ENCODE peak calls at places on chromosomes 4 and X, in nine cellular contexts. One of them, this sample, is unnamed.

GRCh38 chr4:13464543-13464942 is 19.6 kb downstream of the RAB28 start:
- DNase-seq in GM23248: no peak
- DNase-seq in SK-N-SH: no peak
- DNase-seq in HCT116: no peak
- DNase-seq in MM.1S: no peak
- DNase-seq in OCI-LY7: no peak
- DNase-seq in GM23338: no peak
- DNase-seq in hepatocyte: no peak
- DNase-seq in PC-3: no peak
- DNase-seq in this sample: no peak

GRCh38 chr4:3871881-3872833 is 106.0 kb downstream of the ADRA2C start:
- DNase-seq in GM23248: no peak
- DNase-seq in SK-N-SH: no peak
- DNase-seq in HCT116: no peak
- DNase-seq in MM.1S: no peak
- DNase-seq in OCI-LY7: no peak
- DNase-seq in GM23338: peak
- DNase-seq in hepatocyte: no peak
- DNase-seq in PC-3: no peak
- DNase-seq in this sample: no peak

GRCh38 chrX:148500428-148501120 is at the start of gene AFF2:
- DNase-seq in GM23248: peak
- DNase-seq in SK-N-SH: peak
- DNase-seq in HCT116: no peak
- DNase-seq in MM.1S: peak
- DNase-seq in OCI-LY7: peak
- DNase-seq in GM23338: peak
- DNase-seq in hepatocyte: peak
- DNase-seq in PC-3: no peak
- DNase-seq in this sample: peak

GRCh38 chrX:52574416-52575275 is 57.8 kb upstream of the XAGE1B start:
- DNase-seq in GM23248: peak
- DNase-seq in SK-N-SH: peak
- DNase-seq in HCT116: peak
- DNase-seq in MM.1S: peak
- DNase-seq in OCI-LY7: peak
- DNase-seq in GM23338: peak
- DNase-seq in hepatocyte: peak
- DNase-seq in PC-3: peak
- DNase-seq in this sample: peak

GRCh38 chr4:3628868-3629175 is 96.6 kb upstream of the LRPAP1 start:
- DNase-seq in GM23248: no peak
- DNase-seq in SK-N-SH: no peak
- DNase-seq in HCT116: no peak
- DNase-seq in MM.1S: no peak
- DNase-seq in OCI-LY7: no peak
- DNase-seq in GM23338: no peak
- DNase-seq in hepatocyte: no peak
- DNase-seq in PC-3: no peak
- DNase-seq in this sample: no peak

GRCh38 chrX:109959356-109959871 is 43.5 kb upstream of the TMEM164 start:
- DNase-seq in GM23248: peak
- DNase-seq in SK-N-SH: no peak
- DNase-seq in HCT116: no peak
- DNase-seq in MM.1S: peak
- DNase-seq in OCI-LY7: no peak
- DNase-seq in GM23338: no peak
- DNase-seq in hepatocyte: no peak
- DNase-seq in PC-3: peak
- DNase-seq in this sample: no peak

GRCh38 chr4:2497931-2498330 is 29.0 kb downstream of the RNF4 start:
- DNase-seq in GM23248: no peak
- DNase-seq in SK-N-SH: no peak
- DNase-seq in HCT116: no peak
- DNase-seq in MM.1S: peak
- DNase-seq in OCI-LY7: peak
- DNase-seq in GM23338: no peak
- DNase-seq in hepatocyte: no peak
- DNase-seq in PC-3: no peak
- DNase-seq in this sample: no peak

GRCh38 chr4:57187241-57187640 is 77.1 kb upstream of the IGFBP7 start:
- DNase-seq in GM23248: peak
- DNase-seq in SK-N-SH: no peak
- DNase-seq in HCT116: no peak
- DNase-seq in MM.1S: no peak
- DNase-seq in OCI-LY7: no peak
- DNase-seq in GM23338: peak
- DNase-seq in hepatocyte: no peak
- DNase-seq in PC-3: peak
- DNase-seq in this sample: no peak

DNA sequence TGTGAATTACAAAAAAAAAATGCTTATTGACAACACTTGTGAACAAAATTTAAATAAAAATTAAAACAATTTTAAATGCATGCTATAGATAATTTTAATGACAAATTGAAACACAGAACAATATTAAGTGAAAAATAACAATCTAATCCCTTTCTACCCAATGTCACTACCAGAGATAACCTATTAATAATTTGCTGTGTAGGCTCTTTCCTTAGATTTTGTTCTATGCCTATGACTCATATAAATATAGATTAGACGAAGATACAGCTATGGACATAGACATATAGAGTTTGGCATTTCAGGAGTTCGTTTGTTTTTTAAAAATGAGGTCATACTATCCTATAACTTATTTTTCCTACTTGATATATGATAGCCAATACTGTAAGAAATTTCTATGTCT is 18.1 kb downstream of the PLAC8 start:
- DNase-seq in GM23248: no peak
- DNase-seq in SK-N-SH: no peak
- DNase-seq in HCT116: no peak
- DNase-seq in MM.1S: no peak
- DNase-seq in OCI-LY7: no peak
- DNase-seq in GM23338: no peak
- DNase-seq in hepatocyte: no peak
- DNase-seq in PC-3: no peak
- DNase-seq in this sample: no peak
- TF ChIP-seq EZH2phosphoT487 in GM23248: no peak
- TF ChIP-seq EZH2phosphoT487 in SK-N-SH: no peak
- TF ChIP-seq EZH2phosphoT487 in HCT116: no peak
- TF ChIP-seq EZH2phosphoT487 in MM.1S: no peak
- TF ChIP-seq EZH2phosphoT487 in OCI-LY7: no peak
- TF ChIP-seq EZH2phosphoT487 in GM23338: no peak
- TF ChIP-seq EZH2phosphoT487 in hepatocyte: no peak
- TF ChIP-seq EZH2phosphoT487 in PC-3: no peak
- TF ChIP-seq EZH2phosphoT487 in this sample: no peak

GRCh38 chr4:159386620-159387019 is 283.7 kb downstream of the RAPGEF2 start:
- DNase-seq in GM23248: no peak
- DNase-seq in SK-N-SH: no peak
- DNase-seq in HCT116: no peak
- DNase-seq in MM.1S: no peak
- DNase-seq in OCI-LY7: no peak
- DNase-seq in GM23338: no peak
- DNase-seq in hepatocyte: no peak
- DNase-seq in PC-3: no peak
- DNase-seq in this sample: no peak

GRCh38 chr4:159389756-159390155 is 286.9 kb downstream of the RAPGEF2 start:
- DNase-seq in GM23248: no peak
- DNase-seq in SK-N-SH: no peak
- DNase-seq in HCT116: no peak
- DNase-seq in MM.1S: no peak
- DNase-seq in OCI-LY7: no peak
- DNase-seq in GM23338: no peak
- DNase-seq in hepatocyte: no peak
- DNase-seq in PC-3: no peak
- DNase-seq in this sample: no peak

GRCh38 chr4:159396151-159396550 is 293.3 kb downstream of the RAPGEF2 start:
- DNase-seq in GM23248: no peak
- DNase-seq in SK-N-SH: no peak
- DNase-seq in HCT116: no peak
- DNase-seq in MM.1S: no peak
- DNase-seq in OCI-LY7: no peak
- DNase-seq in GM23338: no peak
- DNase-seq in hepatocyte: no peak
- DNase-seq in PC-3: no peak
- DNase-seq in this sample: no peak

GRCh38 chr4:159395693-159396092 is 292.8 kb downstream of the RAPGEF2 start:
- DNase-seq in GM23248: peak
- DNase-seq in SK-N-SH: no peak
- DNase-seq in HCT116: no peak
- DNase-seq in MM.1S: no peak
- DNase-seq in OCI-LY7: no peak
- DNase-seq in GM23338: no peak
- DNase-seq in hepatocyte: no peak
- DNase-seq in PC-3: no peak
- DNase-seq in this sample: no peak

GRCh38 chr4:159390648-159391047 is 287.8 kb downstream of the RAPGEF2 start:
- DNase-seq in GM23248: peak
- DNase-seq in SK-N-SH: no peak
- DNase-seq in HCT116: peak
- DNase-seq in MM.1S: no peak
- DNase-seq in OCI-LY7: no peak
- DNase-seq in GM23338: no peak
- DNase-seq in hepatocyte: peak
- DNase-seq in PC-3: peak
- DNase-seq in this sample: no peak
- TF ChIP-seq EZH2phosphoT487 in GM23248: no peak
- TF ChIP-seq EZH2phosphoT487 in SK-N-SH: no peak
- TF ChIP-seq EZH2phosphoT487 in HCT116: no peak
- TF ChIP-seq EZH2phosphoT487 in MM.1S: no peak
- TF ChIP-seq EZH2phosphoT487 in OCI-LY7: no peak
- TF ChIP-seq EZH2phosphoT487 in GM23338: no peak
- TF ChIP-seq EZH2phosphoT487 in hepatocyte: no peak
- TF ChIP-seq EZH2phosphoT487 in PC-3: no peak
- TF ChIP-seq EZH2phosphoT487 in this sample: no peak

DNA sequence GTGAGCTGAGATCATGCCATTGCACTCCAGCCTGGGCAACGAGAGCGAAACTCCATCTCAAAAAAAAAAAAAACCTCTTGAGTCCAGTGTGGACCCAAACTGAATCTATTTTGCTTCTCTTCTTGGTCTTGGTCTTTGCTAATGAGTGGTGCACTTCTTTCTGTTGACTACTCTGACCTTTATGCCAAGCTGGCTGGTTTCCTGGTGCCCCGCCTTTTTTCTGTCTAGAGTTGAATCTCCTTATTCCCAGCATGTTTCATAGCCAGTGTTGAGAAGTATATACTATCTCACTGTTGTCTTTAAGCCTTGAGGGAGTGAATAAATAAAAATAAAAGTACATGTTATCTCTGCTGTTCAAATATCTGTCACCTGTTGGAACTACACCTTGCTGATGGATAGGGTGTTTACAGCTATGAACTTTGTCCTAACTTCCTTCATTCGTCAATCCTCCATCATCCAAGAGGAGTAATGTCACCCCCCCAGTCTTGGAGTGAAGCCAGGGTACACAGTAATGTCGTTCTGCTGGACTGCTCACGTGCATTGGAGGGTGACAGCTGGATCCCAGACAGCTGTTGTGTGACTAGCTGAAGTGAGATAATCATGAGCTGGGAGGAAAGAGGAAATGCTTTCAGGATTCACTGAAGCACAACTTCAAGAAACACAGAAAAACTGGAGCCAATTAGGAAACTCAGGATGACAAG is 99.3 kb upstream of the PRKG2 start:
- DNase-seq in GM23248: peak
- DNase-seq in SK-N-SH: no peak
- DNase-seq in HCT116: no peak
- DNase-seq in MM.1S: no peak
- DNase-seq in OCI-LY7: peak
- DNase-seq in GM23338: no peak
- DNase-seq in hepatocyte: peak
- DNase-seq in PC-3: peak
- DNase-seq in this sample: peak
- TF ChIP-seq EZH2phosphoT487 in GM23248: no peak
- TF ChIP-seq EZH2phosphoT487 in SK-N-SH: no peak
- TF ChIP-seq EZH2phosphoT487 in HCT116: no peak
- TF ChIP-seq EZH2phosphoT487 in MM.1S: no peak
- TF ChIP-seq EZH2phosphoT487 in OCI-LY7: no peak
- TF ChIP-seq EZH2phosphoT487 in GM23338: no peak
- TF ChIP-seq EZH2phosphoT487 in hepatocyte: no peak
- TF ChIP-seq EZH2phosphoT487 in PC-3: no peak
- TF ChIP-seq EZH2phosphoT487 in this sample: no peak

DNA sequence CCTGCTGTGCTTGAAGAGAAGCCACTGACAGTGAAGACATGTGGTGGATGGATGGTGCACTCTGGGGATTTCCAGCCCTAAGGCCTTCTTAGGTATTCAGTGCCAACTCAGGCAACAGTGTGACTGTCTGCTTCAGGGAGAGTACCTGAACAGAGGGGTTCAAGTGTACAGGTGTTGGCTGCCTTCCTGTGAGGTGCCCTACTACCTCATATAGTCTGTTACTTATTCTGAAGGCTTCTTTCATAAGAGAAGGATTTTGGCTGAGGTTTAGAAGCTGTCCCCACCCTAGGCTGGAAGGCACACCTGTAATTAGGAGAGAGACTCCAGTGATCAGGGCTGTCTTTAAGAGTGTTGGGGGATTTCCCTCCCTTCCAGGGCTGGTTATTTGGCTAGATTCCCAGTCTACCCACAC is 1.8 kb downstream of the FTHL17 start:
- DNase-seq in GM23248: no peak
- DNase-seq in SK-N-SH: no peak
- DNase-seq in HCT116: no peak
- DNase-seq in MM.1S: peak
- DNase-seq in OCI-LY7: no peak
- DNase-seq in GM23338: no peak
- DNase-seq in hepatocyte: no peak
- DNase-seq in PC-3: no peak
- DNase-seq in this sample: no peak
- TF ChIP-seq EZH2phosphoT487 in GM23248: no peak
- TF ChIP-seq EZH2phosphoT487 in SK-N-SH: no peak
- TF ChIP-seq EZH2phosphoT487 in HCT116: no peak
- TF ChIP-seq EZH2phosphoT487 in MM.1S: no peak
- TF ChIP-seq EZH2phosphoT487 in OCI-LY7: no peak
- TF ChIP-seq EZH2phosphoT487 in GM23338: no peak
- TF ChIP-seq EZH2phosphoT487 in hepatocyte: no peak
- TF ChIP-seq EZH2phosphoT487 in PC-3: no peak
- TF ChIP-seq EZH2phosphoT487 in this sample: no peak

GRCh38 chr4:131635191-131635590 is 1513.9 kb upstream of the PCDH10 start:
- DNase-seq in GM23248: no peak
- DNase-seq in SK-N-SH: no peak
- DNase-seq in HCT116: no peak
- DNase-seq in MM.1S: no peak
- DNase-seq in OCI-LY7: no peak
- DNase-seq in GM23338: no peak
- DNase-seq in hepatocyte: no peak
- DNase-seq in PC-3: no peak
- DNase-seq in this sample: no peak
- TF ChIP-seq EZH2phosphoT487 in GM23248: no peak
- TF ChIP-seq EZH2phosphoT487 in SK-N-SH: no peak
- TF ChIP-seq EZH2phosphoT487 in HCT116: no peak
- TF ChIP-seq EZH2phosphoT487 in MM.1S: no peak
- TF ChIP-seq EZH2phosphoT487 in OCI-LY7: no peak
- TF ChIP-seq EZH2phosphoT487 in GM23338: no peak
- TF ChIP-seq EZH2phosphoT487 in hepatocyte: no peak
- TF ChIP-seq EZH2phosphoT487 in PC-3: no peak
- TF ChIP-seq EZH2phosphoT487 in this sample: no peak

This sample was measured in neural progenitor cell.